ENCODE peak calls at places on chromosomes 1 and 21, in ten cellular contexts. H is OCI-LY7; O is cardiac muscle cell; N is lung; A is pancreas; L is spleen; G is thoracic aorta; I is CD4-positive, alpha-beta T cell; J is astrocyte of the cerebellum; Y is coronary artery. B is an unnamed sample.

GRCh38 chr1:153985341-153985912 is 712 bp downstream of the RAB13 start:
- DNase-seq in O (peak), J (no peak), A (no peak), H (no peak), L (no peak), I (no peak), Y (peak), G (no peak), N (peak), B (no peak)

GRCh38 chr1:244672961-244673695 is 20.2 kb downstream of the DESI2 start:
- DNase-seq in I (no peak), L (no peak), H (no peak), G (no peak), O (peak), Y (no peak), N (no peak), A (no peak), J (no peak), B (peak)

GRCh38 chr1:29784276-29785136 is 548.2 kb downstream of the PTPRU start:
- DNase-seq in L (peak), H (no peak), G (no peak), O (no peak), I (no peak), J (no peak), Y (peak), A (no peak), N (peak), B (no peak)

GRCh38 chr1:30650038-30650958 is 73.1 kb downstream of the MATN1 start:
- DNase-seq in A (peak), J (no peak), L (no peak), O (no peak), H (no peak), Y (no peak), G (no peak), I (no peak), N (no peak), B (no peak)

GRCh38 chr1:79852004-79852403 is 845.5 kb upstream of the ADGRL4 start:
- DNase-seq in I (no peak), Y (no peak), L (no peak), N (no peak), J (no peak), O (no peak), H (peak), A (no peak), G (no peak), B (no peak)

GRCh38 chr21:45253180-45253579 is 34.5 kb downstream of the POFUT2 start:
- DNase-seq in I (no peak), N (no peak), G (no peak), A (no peak), Y (peak), O (peak), J (no peak), H (no peak), L (peak), B (no peak)

GRCh38 chr1:41394918-41395598 is 33.8 kb downstream of the FOXO6 start:
- DNase-seq in J (no peak), Y (no peak), O (peak), H (no peak), I (no peak), G (no peak), L (no peak), N (no peak), A (no peak), B (no peak)

GRCh38 chr1:88744142-88744541 is 60.1 kb downstream of the PKN2 start:
- DNase-seq in A (no peak), O (no peak), L (no peak), G (no peak), I (no peak), N (no peak), H (no peak), J (no peak), Y (no peak), B (no peak)

GRCh38 chr1:47689894-47690293 is 252.1 kb downstream of the FOXD2 start:
- DNase-seq in A (no peak), O (no peak), H (no peak), L (peak), G (no peak), J (no peak), Y (peak), I (no peak), N (no peak), B (no peak)

GRCh38 chr1:189859385-189859977 is 618.2 kb downstream of the BRINP3 start:
- DNase-seq in G (no peak), L (no peak), N (no peak), H (peak), Y (no peak), I (no peak), J (no peak), O (peak), A (no peak), B (no peak)

GRCh38 chr1:156053770-156054499 is at the start of gene UBQLN4:
- DNase-seq in N (peak), I (peak), J (peak), O (peak), A (peak), H (peak), L (peak), Y (peak), G (peak), B (peak)

GRCh38 chr1:198850196-198850595 is 211.4 kb downstream of the PTPRC start:
- DNase-seq in L (no peak), J (no peak), Y (no peak), I (no peak), H (no peak), G (no peak), A (no peak), O (no peak), N (no peak), B (no peak)

GRCh38 chr1:42924249-42925131 is 34.2 kb downstream of the SLC2A1 start:
- DNase-seq in I (peak), Y (peak), H (peak), G (peak), O (peak), A (peak), L (peak), J (no peak), N (peak), B (peak)
- TF ChIP-seq CTCF in I (no peak), Y (no peak), H (peak), G (no peak), O (no peak), A (no peak), L (no peak), J (peak), N (no peak), B (no peak)

GRCh38 chr1:83942914-83943313 is 56.0 kb downstream of the TTLL7 start:
- DNase-seq in I (no peak), J (no peak), O (peak), A (no peak), N (no peak), G (no peak), L (no peak), Y (no peak), H (no peak), B (no peak)
- TF ChIP-seq CTCF in I (no peak), J (no peak), O (peak), A (no peak), N (no peak), G (no peak), L (no peak), Y (no peak), H (no peak), B (no peak)

GRCh38 chr1:201510734-201511133 is 3.8 kb upstream of the CSRP1 start:
- DNase-seq in N (no peak), J (no peak), O (no peak), L (no peak), G (no peak), Y (no peak), H (peak), I (no peak), A (no peak), B (no peak)
- TF ChIP-seq CTCF in N (no peak), J (no peak), O (no peak), L (no peak), G (no peak), Y (no peak), H (no peak), I (no peak), A (no peak), B (no peak)

GRCh38 chr1:36160949-36161485 is 5.1 kb downstream of the MAP7D1 start:
- DNase-seq in G (no peak), H (peak), J (no peak), Y (peak), L (peak), O (peak), A (peak), I (peak), N (peak), B (no peak)
- TF ChIP-seq CTCF in G (no peak), H (peak), J (peak), Y (no peak), L (peak), O (peak), A (no peak), I (no peak), N (no peak), B (peak)

DNA sequence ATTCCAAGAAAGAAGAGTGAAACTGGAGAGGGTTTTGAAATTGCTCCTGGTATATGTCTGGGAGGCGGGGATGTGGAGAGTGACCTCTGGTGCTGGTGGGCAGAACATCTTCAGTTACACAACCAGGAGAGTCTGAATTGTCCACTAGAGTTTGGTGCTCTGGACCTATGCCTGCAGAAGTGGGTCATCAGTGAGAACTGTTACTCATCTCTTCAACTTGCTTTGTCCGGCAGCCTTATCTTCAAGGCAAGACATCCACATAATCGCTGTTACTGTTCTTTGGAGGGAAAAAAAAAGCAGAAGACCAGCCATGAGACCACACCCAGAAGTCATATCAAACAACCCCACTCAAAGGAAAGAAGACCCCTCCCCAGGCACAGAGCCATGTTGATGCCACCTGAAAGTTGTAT is 14.9 kb downstream of the SH2D1B start:
- DNase-seq in J (no peak), Y (no peak), I (no peak), N (no peak), L (no peak), A (no peak), O (peak), H (no peak), G (no peak), B (no peak)
- TF ChIP-seq CTCF in J (peak), Y (no peak), I (no peak), N (no peak), L (no peak), A (no peak), O (peak), H (no peak), G (no peak), B (no peak)

DNA sequence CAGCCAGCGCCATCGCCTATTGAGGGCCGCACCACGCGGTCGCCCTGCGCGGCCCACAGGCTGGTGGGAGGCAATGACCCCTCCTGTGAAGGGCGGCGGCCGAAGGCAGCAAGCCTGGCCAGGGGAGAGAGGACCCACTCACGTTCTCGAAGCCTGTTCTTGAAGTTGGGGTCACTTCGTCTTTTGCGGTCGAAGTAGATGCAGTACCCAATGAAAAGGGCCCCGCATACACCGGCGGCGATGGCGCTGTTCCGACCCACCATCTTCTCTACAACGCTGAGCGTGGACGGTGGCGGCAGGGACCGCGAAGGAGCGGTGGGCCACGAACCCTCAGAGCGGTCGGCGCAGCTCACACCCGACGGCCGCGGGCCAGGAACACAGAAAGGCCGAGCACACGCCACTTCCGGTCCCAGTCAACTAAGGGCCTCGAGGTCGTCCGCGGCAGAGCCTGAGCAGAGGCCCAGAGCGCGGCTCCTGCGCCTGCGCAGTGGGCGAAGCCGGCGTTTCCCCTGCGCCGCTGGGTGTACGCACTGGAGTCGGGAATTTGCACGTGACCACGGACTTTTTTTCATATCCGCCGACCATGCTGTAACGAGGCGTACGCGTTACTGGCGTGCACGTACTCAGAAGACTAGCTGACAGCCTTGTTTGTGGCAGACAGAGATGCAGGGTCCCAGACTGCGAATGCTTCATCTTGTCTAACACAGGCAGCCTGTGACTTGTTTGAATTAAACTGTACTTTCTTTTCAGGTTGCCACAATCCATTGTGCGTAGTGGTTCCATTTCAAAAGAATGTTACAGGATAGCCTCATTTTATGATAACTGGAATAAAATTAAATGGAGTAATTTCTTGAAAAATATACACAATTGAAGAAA is at the start of gene TOMM20:
- DNase-seq in A (peak), I (peak), Y (peak), H (peak), L (peak), O (peak), N (peak), G (peak), J (peak), B (peak)
- TF ChIP-seq CTCF in A (no peak), I (no peak), Y (no peak), H (no peak), L (peak), O (no peak), N (no peak), G (peak), J (no peak), B (no peak)

B was measured in AG09319.